ENCODE peak calls at places on chromosome X, in ten cellular contexts. H, K, J, W, Z, R, C, L, Y and B are unnamed samples.

GRCh38 chrX:151384807-151385206 is 12.2 kb upstream of the VMA21 start:
- DNase-seq in H (no peak), K (no peak), J (no peak), W (no peak), Z (no peak), R (no peak), C (no peak), L (no peak), Y (no peak), B (no peak)

GRCh38 chrX:48937065-48937907 is 18.5 kb upstream of the PIM2 start:
- DNase-seq in H (peak), K (no peak), J (peak), W (peak), Z (peak), R (no peak), C (no peak), L (no peak), Y (peak), B (no peak)

GRCh38 chrX:68669872-68670271 is 22.4 kb downstream of the STARD8 start:
- DNase-seq in H (no peak), K (no peak), J (no peak), W (no peak), Z (no peak), R (no peak), C (no peak), L (no peak), Y (no peak), B (no peak)

GRCh38 chrX:119512145-119512800 is 44.0 kb downstream of the SLC25A5 start:
- DNase-seq in H (peak), K (peak), J (peak), W (peak), Z (peak), R (peak), C (no peak), L (peak), Y (peak), B (no peak)

GRCh38 chrX:112816908-112817307 is 23.7 kb downstream of the AMOT start:
- DNase-seq in H (no peak), K (no peak), J (no peak), W (no peak), Z (no peak), R (no peak), C (no peak), L (no peak), Y (no peak), B (no peak)

GRCh38 chrX:13268874-13269273 is 51.0 kb downstream of the ATXN3L start:
- DNase-seq in H (no peak), K (no peak), J (no peak), W (no peak), Z (no peak), R (no peak), C (no peak), L (no peak), Y (no peak), B (no peak)

GRCh38 chrX:153969125-153969903 is 2.3 kb downstream of the HCFC1 start:
- DNase-seq in H (no peak), K (no peak), J (no peak), W (no peak), Z (no peak), R (no peak), C (no peak), L (no peak), Y (no peak), B (no peak)

GRCh38 chrX:44954562-44954961 is 81.6 kb downstream of the KDM6A start:
- DNase-seq in H (no peak), K (no peak), J (no peak), W (no peak), Z (no peak), R (no peak), C (no peak), L (no peak), Y (no peak), B (no peak)

GRCh38 chrX:6120329-6120728 is 108.3 kb downstream of the NLGN4X start:
- DNase-seq in H (no peak), K (no peak), J (no peak), W (no peak), Z (no peak), R (no peak), C (no peak), L (no peak), Y (no peak), B (no peak)

GRCh38 chrX:40809210-40809609 is 73.9 kb upstream of the MED14 start:
- DNase-seq in H (no peak), K (peak), J (no peak), W (peak), Z (no peak), R (no peak), C (no peak), L (no peak), Y (no peak), B (no peak)

GRCh38 chrX:9875801-9876200 is 89.6 kb downstream of the SHROOM2 start:
- DNase-seq in H (no peak), K (no peak), J (no peak), W (no peak), Z (no peak), R (no peak), C (no peak), L (no peak), Y (no peak), B (no peak)

GRCh38 chrX:119880552-119881437 is 9.2 kb downstream of the NDUFA1 start:
- DNase-seq in H (peak), K (peak), J (peak), W (peak), Z (peak), R (peak), C (no peak), L (peak), Y (no peak), B (no peak)

GRCh38 chrX:135707880-135708279 is 5.6 kb upstream of the CT45A1 start:
- DNase-seq in H (peak), K (no peak), J (no peak), W (no peak), Z (peak), R (peak), C (no peak), L (no peak), Y (no peak), B (no peak)

GRCh38 chrX:80246273-80246672 is 174.0 kb upstream of the TENT5D start:
- DNase-seq in H (no peak), K (no peak), J (no peak), W (no peak), Z (no peak), R (no peak), C (no peak), L (no peak), Y (no peak), B (no peak)

GRCh38 chrX:153517421-153517820 is at the start of gene ATP2B3:
- DNase-seq in H (no peak), K (no peak), J (no peak), W (no peak), Z (no peak), R (no peak), C (no peak), L (no peak), Y (no peak), B (no peak)

GRCh38 chrX:115362334-115363095 is 73.0 kb downstream of the LUZP4 start:
- DNase-seq in H (no peak), K (peak), J (no peak), W (no peak), Z (peak), R (no peak), C (no peak), L (no peak), Y (no peak), B (no peak)

GRCh38 chrX:11196476-11196875 is 85.3 kb downstream of the HCCS start:
- DNase-seq in H (no peak), K (no peak), J (no peak), W (no peak), Z (no peak), R (no peak), C (no peak), L (peak), Y (no peak), B (no peak)

GRCh38 chrX:132482632-132483031 is 6.2 kb downstream of the MBNL3 start:
- DNase-seq in H (no peak), K (no peak), J (no peak), W (no peak), Z (no peak), R (no peak), C (no peak), L (no peak), Y (peak), B (no peak)

GRCh38 chrX:97332963-97333362 is 449.3 kb downstream of the RPA4 start:
- DNase-seq in H (no peak), K (no peak), J (no peak), W (peak), Z (no peak), R (no peak), C (no peak), L (no peak), Y (no peak), B (no peak)

DNA sequence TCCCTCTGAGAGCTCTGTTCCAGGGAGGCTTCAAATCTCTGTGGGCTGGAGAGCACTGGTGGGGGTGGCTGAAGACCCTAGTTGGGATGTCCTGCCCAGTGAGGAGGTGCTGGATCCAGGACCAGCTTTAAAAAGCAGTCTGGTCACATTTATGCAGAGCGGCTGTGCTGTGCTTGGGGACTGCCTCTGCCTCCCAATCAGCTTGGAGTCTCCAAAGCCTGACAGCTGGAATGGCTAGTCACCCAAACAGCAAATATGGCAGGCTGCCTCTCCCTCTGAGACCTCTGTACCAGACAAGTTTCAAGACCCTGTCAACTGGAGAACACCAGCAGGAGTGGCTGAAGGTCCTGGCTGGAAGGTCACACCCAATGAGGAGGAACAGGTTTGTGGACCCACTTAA is 848.1 kb upstream of the DIAPH2 start:
- DNase-seq in H (no peak), K (no peak), J (no peak), W (no peak), Z (no peak), R (no peak), C (no peak), L (no peak), Y (no peak), B (no peak)
- TF ChIP-seq CTCF in H (no peak), K (no peak), J (no peak), W (no peak), Z (no peak), R (no peak), C (no peak), L (no peak), Y (no peak), B (no peak)

GRCh38 chrX:129449141-129449540 is 74.1 kb downstream of the SMARCA1 start:
- DNase-seq in H (no peak), K (no peak), J (no peak), W (no peak), Z (no peak), R (no peak), C (no peak), L (no peak), Y (no peak), B (no peak)
- TF ChIP-seq CTCF in H (peak), K (peak), J (no peak), W (peak), Z (no peak), R (no peak), C (peak), L (no peak), Y (no peak), B (no peak)

DNA sequence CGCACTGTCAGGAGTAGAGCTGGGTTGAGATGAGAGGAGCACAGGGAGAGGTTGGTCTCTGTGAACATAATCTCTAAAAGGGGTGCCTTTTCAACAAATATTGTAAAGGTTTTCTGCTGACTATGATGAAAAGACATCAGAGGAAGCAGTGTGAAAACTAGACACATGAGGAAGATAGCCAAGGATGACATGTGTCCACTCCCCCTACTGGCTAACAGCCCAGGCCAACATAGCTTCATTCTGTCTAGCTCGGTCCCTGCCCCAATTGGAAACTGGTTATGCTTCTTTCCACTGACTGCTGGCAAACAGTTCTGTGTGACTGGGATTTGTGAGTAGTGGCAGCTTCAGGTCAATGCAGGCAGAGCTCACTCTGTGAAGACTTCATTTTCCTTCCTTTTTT is 115.4 kb upstream of the ESX1 start:
- DNase-seq in H (no peak), K (peak), J (no peak), W (no peak), Z (no peak), R (peak), C (no peak), L (no peak), Y (no peak), B (no peak)
- TF ChIP-seq CTCF in H (no peak), K (peak), J (no peak), W (no peak), Z (no peak), R (peak), C (no peak), L (peak), Y (no peak), B (no peak)

GRCh38 chrX:83004012-83004411 is 504.1 kb upstream of the POU3F4 start:
- DNase-seq in H (no peak), K (no peak), J (no peak), W (no peak), Z (no peak), R (no peak), C (no peak), L (no peak), Y (no peak), B (no peak)

DNA sequence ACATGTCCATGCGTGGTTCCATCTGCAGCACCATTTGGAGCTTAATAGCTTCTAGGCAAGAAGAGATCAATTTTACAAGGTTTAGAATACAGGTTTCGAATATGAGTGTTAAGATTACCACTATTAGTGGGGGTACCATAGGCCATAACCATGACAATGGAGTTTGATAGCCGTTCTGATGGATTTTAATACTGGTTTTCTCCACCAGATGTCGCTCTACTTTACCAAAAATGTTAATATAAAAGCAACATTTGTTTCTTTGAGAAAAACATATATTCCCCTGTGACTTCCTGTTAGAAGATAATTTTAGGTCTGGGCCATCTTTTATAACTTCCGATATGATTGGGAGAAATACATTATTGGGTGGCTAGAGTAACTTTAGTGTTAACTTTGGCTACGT is 499.7 kb upstream of the POU3F4 start:
- DNase-seq in H (no peak), K (no peak), J (no peak), W (peak), Z (peak), R (no peak), C (no peak), L (no peak), Y (no peak), B (no peak)
- TF ChIP-seq CTCF in H (peak), K (peak), J (no peak), W (peak), Z (peak), R (peak), C (no peak), L (no peak), Y (peak), B (peak)

GRCh38 chrX:16208601-16209000 is 41.3 kb downstream of the MAGEB17 start:
- DNase-seq in H (no peak), K (peak), J (no peak), W (no peak), Z (no peak), R (no peak), C (no peak), L (no peak), Y (no peak), B (no peak)

GRCh38 chrX:16213970-16214369 is 46.7 kb downstream of the MAGEB17 start:
- DNase-seq in H (no peak), K (no peak), J (no peak), W (no peak), Z (no peak), R (no peak), C (no peak), L (no peak), Y (no peak), B (no peak)

GRCh38 chrX:16215660-16216059 is 48.4 kb downstream of the MAGEB17 start:
- DNase-seq in H (no peak), K (no peak), J (no peak), W (no peak), Z (no peak), R (no peak), C (no peak), L (no peak), Y (no peak), B (no peak)

GRCh38 chrX:16212024-16212423 is 44.7 kb downstream of the MAGEB17 start:
- DNase-seq in H (no peak), K (peak), J (no peak), W (peak), Z (no peak), R (no peak), C (no peak), L (no peak), Y (no peak), B (no peak)

DNA sequence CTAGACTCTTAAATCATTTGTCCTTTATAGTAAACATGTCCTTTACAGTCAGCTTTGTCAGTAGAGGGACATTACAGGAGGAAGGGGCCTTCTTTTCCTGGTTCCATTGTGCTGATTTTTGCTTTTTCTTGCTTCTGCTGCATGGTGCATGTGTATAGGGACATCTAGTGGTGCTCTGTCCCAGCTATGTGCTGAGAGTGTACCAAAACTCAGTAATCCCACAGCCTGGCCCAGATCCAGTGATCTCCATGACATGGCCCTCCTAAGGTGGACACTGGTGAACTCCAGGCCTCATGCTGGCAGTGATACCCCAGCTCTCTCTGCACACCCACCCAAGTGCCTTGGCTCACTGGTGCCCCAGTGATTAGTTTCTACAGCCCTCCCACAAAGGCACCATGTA is 45.2 kb downstream of the MAGEB17 start:
- DNase-seq in H (no peak), K (no peak), J (no peak), W (peak), Z (no peak), R (peak), C (no peak), L (no peak), Y (peak), B (no peak)
- TF ChIP-seq CTCF in H (no peak), K (peak), J (no peak), W (peak), Z (peak), R (peak), C (peak), L (peak), Y (peak), B (no peak)

GRCh38 chrX:140661657-140662056 is 47.9 kb upstream of the LINC00632 start:
- DNase-seq in H (no peak), K (no peak), J (no peak), W (no peak), Z (no peak), R (no peak), C (no peak), L (no peak), Y (no peak), B (no peak)

DNA sequence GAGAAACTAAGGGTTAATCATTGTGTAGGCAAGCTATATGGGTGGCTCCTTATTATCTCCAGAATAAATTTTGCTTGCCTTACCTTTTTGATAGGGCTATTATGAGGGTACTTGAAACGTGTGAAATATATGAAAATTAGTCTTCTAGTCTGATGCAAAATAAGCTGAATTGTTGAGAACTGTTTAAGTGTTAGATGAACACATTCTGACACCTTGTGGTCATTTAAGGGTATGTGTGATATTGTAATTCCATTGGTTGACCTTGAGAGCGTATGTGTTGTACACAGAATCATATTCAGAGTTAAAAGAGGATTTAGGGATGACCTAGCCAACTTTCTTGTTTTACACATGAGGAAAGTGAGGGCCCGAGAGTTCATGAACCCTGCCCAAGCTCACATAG is 44.6 kb upstream of the LINC00632 start:
- DNase-seq in H (no peak), K (peak), J (peak), W (peak), Z (peak), R (no peak), C (no peak), L (no peak), Y (no peak), B (no peak)
- TF ChIP-seq CTCF in H (peak), K (peak), J (no peak), W (peak), Z (peak), R (no peak), C (peak), L (no peak), Y (peak), B (peak)

GRCh38 chrX:30824275-30824674 is 64.8 kb downstream of the TAB3 start:
- DNase-seq in H (no peak), K (no peak), J (no peak), W (no peak), Z (no peak), R (no peak), C (no peak), L (no peak), Y (no peak), B (no peak)

GRCh38 chrX:30822719-30823118 is 66.3 kb downstream of the TAB3 start:
- DNase-seq in H (no peak), K (no peak), J (no peak), W (no peak), Z (no peak), R (no peak), C (no peak), L (no peak), Y (no peak), B (no peak)

GRCh38 chrX:30821116-30821515 is 67.9 kb downstream of the TAB3 start:
- DNase-seq in H (no peak), K (no peak), J (no peak), W (no peak), Z (peak), R (no peak), C (no peak), L (no peak), Y (no peak), B (no peak)

GRCh38 chrX:30819080-30819479 is 70.0 kb downstream of the TAB3 start:
- DNase-seq in H (no peak), K (no peak), J (no peak), W (no peak), Z (no peak), R (no peak), C (no peak), L (no peak), Y (no peak), B (no peak)

GRCh38 chrX:30822068-30822671 is 66.9 kb downstream of the TAB3 start:
- DNase-seq in H (no peak), K (no peak), J (no peak), W (peak), Z (peak), R (no peak), C (no peak), L (no peak), Y (no peak), B (no peak)
- TF ChIP-seq CTCF in H (no peak), K (peak), J (no peak), W (no peak), Z (peak), R (peak), C (no peak), L (no peak), Y (peak), B (no peak)

GRCh38 chrX:65999029-65999562 is 40.8 kb downstream of the VSIG4 start:
- DNase-seq in H (no peak), K (no peak), J (no peak), W (no peak), Z (no peak), R (no peak), C (no peak), L (no peak), Y (no peak), B (no peak)

GRCh38 chrX:65999563-66000148 is 40.2 kb downstream of the VSIG4 start:
- DNase-seq in H (no peak), K (no peak), J (no peak), W (no peak), Z (no peak), R (no peak), C (no peak), L (no peak), Y (no peak), B (no peak)

GRCh38 chrX:66000628-66001275 is 39.1 kb downstream of the VSIG4 start:
- DNase-seq in H (no peak), K (no peak), J (no peak), W (no peak), Z (peak), R (no peak), C (no peak), L (no peak), Y (no peak), B (no peak)

GRCh38 chrX:66001596-66001995 is 38.3 kb downstream of the VSIG4 start:
- DNase-seq in H (no peak), K (no peak), J (no peak), W (no peak), Z (no peak), R (no peak), C (no peak), L (no peak), Y (no peak), B (no peak)

DNA sequence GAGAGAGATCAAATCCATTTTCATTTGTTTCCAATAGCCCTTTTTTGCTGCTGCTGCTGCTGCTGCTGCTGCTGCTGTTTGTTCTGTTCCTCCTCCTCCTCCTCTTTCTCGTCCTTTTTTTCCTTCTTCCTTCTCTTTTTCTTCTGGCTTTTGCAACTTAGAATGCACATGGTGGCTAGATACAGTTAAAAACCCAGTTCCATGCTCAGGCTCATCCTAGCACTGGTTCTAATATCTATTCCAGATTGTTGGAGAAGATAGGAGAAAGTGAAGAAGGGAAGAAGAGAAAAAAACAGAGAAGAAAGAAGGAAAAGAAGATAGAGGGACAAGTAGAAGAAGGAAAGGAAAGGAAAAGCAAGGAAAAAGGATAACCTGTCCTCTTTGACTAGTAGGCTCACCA is 39.7 kb downstream of the VSIG4 start:
- DNase-seq in H (no peak), K (no peak), J (no peak), W (no peak), Z (no peak), R (no peak), C (no peak), L (no peak), Y (no peak), B (no peak)
- TF ChIP-seq CTCF in H (no peak), K (no peak), J (no peak), W (no peak), Z (no peak), R (no peak), C (no peak), L (no peak), Y (no peak), B (no peak)